ENCODE peak calls at places on chromosomes 1 and 21, in seven cellular contexts. V is GM12878, B is K562, P is Panc1, R is HCT116, S is SK-N-SH, G is HepG2. D is an unnamed sample.

GRCh38 chr1:61343623-61344257 is 261.4 kb downstream of the NFIA start:
- DNase-seq in V (no peak), B (no peak), P (no peak), R (no peak), S (no peak), G (no peak), D (no peak)

GRCh38 chr1:185681034-185681633 is 53.1 kb upstream of the HMCN1 start:
- DNase-seq in V (peak; percentile 21), B (no peak), P (no peak), R (peak; percentile 45), S (peak; percentile 17), G (peak; percentile 50), D (no peak)

GRCh38 chr1:5765997-5766913 is 226.0 kb downstream of the NPHP4 start:
- DNase-seq in V (no peak), B (no peak), P (no peak), R (no peak), S (no peak), G (no peak), D (no peak)

GRCh38 chr1:82466894-82467293 is 666.2 kb downstream of the ADGRL2 start:
- DNase-seq in V (no peak), B (no peak), P (no peak), R (no peak), S (no peak), G (no peak), D (no peak)

GRCh38 chr1:154463512-154463990 is 38.5 kb upstream of the TDRD10 start:
- DNase-seq in V (peak; percentile 46), B (no peak), P (no peak), R (no peak), S (no peak), G (no peak), D (no peak)

GRCh38 chr1:32958827-32959226 is 5.8 kb downstream of the RNF19B start:
- DNase-seq in V (no peak), B (no peak), P (no peak), R (no peak), S (no peak), G (no peak), D (no peak)

GRCh38 chr21:14690886-14691285 is 144.8 kb upstream of the SAMSN1 start:
- DNase-seq in V (no peak), B (no peak), P (no peak), R (no peak), S (no peak), G (no peak), D (no peak)

GRCh38 chr1:112141923-112142322 is 152.5 kb upstream of the KCND3 start:
- DNase-seq in V (no peak), B (no peak), P (no peak), R (no peak), S (no peak), G (no peak), D (no peak)

GRCh38 chr1:1946540-1946939 is 27.5 kb upstream of the TMEM52 start:
- DNase-seq in V (no peak), B (no peak), P (no peak), R (no peak), S (no peak), G (no peak), D (no peak)

GRCh38 chr1:78691995-78692747 is 42.5 kb downstream of the IFI44 start:
- DNase-seq in V (no peak), B (no peak), P (peak; percentile 64), R (no peak), S (no peak), G (no peak), D (no peak)

GRCh38 chr1:47658161-47658920 is 220.5 kb downstream of the FOXD2 start:
- DNase-seq in V (no peak), B (no peak), P (no peak), R (no peak), S (no peak), G (no peak), D (no peak)

GRCh38 chr1:230365723-230366307 is 60.3 kb downstream of the PGBD5 start:
- DNase-seq in V (no peak), B (no peak), P (no peak), R (no peak), S (no peak), G (peak; percentile 4), D (no peak)

GRCh38 chr21:8989261-8989882 is 1532.0 kb upstream of the TPTE start:
- DNase-seq in V (no peak), B (peak; percentile 32), P (peak; percentile 69), R (no peak), S (no peak), G (peak; percentile 95), D (no peak)

GRCh38 chr1:174815036-174815435 is 184.7 kb upstream of the CACYBP start:
- DNase-seq in V (peak; percentile 21), B (no peak), P (peak; percentile 64), R (peak; percentile 89), S (no peak), G (peak; percentile 35), D (no peak)

DNA sequence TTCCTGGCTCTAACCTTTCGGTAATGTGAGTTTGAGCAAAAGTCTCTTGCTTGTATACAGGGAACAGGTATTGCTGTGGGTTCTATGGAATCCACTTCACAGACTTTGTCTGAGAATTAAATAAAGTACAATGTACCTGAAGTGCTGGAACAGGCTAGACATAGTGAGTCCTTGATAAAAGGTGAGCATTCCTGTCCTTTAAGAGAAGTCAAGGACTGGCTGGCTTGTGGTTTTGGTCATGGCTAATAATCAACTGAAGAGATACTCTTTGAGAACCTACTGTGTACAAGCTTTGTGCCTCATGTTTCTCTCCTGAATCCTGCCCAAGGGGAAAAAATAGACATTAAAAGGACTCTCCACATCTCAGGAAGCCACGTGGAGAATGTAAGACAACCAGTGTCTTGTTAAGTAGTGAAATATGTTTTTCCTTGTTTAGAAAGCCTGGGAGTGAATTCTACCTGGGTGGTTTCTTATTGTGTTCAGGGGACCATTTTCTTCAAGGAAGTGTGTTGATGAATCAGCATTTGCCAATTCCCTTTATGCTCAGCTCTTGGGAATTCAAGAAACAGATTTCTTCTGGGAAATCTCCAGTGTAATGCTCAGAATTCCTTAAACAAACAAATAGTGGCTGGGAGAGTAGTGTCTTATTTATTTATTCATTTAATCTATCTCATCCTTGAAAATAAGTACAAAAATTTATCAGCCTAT is 55.2 kb upstream of the PLD5 start:
- DNase-seq in V (no peak), B (no peak), P (no peak), R (no peak), S (no peak), G (no peak), D (no peak)
- TF ChIP-seq SIN3A in V (no peak), B (no peak), P (no peak), R (no peak), S (no peak), G (no peak), D (no peak)

GRCh38 chr1:54584575-54584974 is 36.5 kb downstream of the ACOT11 start:
- DNase-seq in V (no peak), B (no peak), P (no peak), R (no peak), S (no peak), G (no peak), D (no peak)

GRCh38 chr1:54583868-54584267 is 35.8 kb downstream of the ACOT11 start:
- DNase-seq in V (no peak), B (no peak), P (no peak), R (no peak), S (no peak), G (no peak), D (no peak)

GRCh38 chr1:54582566-54583306 is 34.7 kb downstream of the ACOT11 start:
- DNase-seq in V (no peak), B (no peak), P (no peak), R (no peak), S (peak; percentile 66), G (no peak), D (no peak)

GRCh38 chr1:54583307-54583686 is 35.3 kb downstream of the ACOT11 start:
- DNase-seq in V (no peak), B (no peak), P (no peak), R (no peak), S (no peak), G (no peak), D (no peak)

GRCh38 chr1:54585181-54586066 is 37.4 kb downstream of the ACOT11 start:
- DNase-seq in V (no peak), B (no peak), P (no peak), R (no peak), S (no peak), G (no peak), D (no peak)
- TF ChIP-seq SIN3A in V (no peak), B (no peak), P (no peak), R (no peak), S (no peak), G (no peak), D (no peak)

GRCh38 chr21:33241846-33242245 is 12.1 kb downstream of the IFNAR2 start:
- DNase-seq in V (no peak), B (no peak), P (no peak), R (no peak), S (no peak), G (no peak), D (no peak)
- TF ChIP-seq SIN3A in V (no peak), B (no peak), P (no peak), R (no peak), S (no peak), G (no peak), D (no peak)

GRCh38 chr1:7116001-7116400 is 330.7 kb downstream of the CAMTA1 start:
- DNase-seq in V (no peak), B (no peak), P (no peak), R (no peak), S (no peak), G (no peak), D (no peak)

GRCh38 chr1:7120863-7121621 is 335.8 kb downstream of the CAMTA1 start:
- DNase-seq in V (no peak), B (peak; percentile 25), P (no peak), R (no peak), S (no peak), G (no peak), D (no peak)

GRCh38 chr1:7117265-7117598 is 332.0 kb downstream of the CAMTA1 start:
- DNase-seq in V (no peak), B (no peak), P (no peak), R (no peak), S (no peak), G (no peak), D (no peak)

GRCh38 chr1:7117599-7118281 is 332.5 kb downstream of the CAMTA1 start:
- DNase-seq in V (no peak), B (no peak), P (no peak), R (peak; percentile 85), S (no peak), G (no peak), D (peak; percentile 5)

DNA sequence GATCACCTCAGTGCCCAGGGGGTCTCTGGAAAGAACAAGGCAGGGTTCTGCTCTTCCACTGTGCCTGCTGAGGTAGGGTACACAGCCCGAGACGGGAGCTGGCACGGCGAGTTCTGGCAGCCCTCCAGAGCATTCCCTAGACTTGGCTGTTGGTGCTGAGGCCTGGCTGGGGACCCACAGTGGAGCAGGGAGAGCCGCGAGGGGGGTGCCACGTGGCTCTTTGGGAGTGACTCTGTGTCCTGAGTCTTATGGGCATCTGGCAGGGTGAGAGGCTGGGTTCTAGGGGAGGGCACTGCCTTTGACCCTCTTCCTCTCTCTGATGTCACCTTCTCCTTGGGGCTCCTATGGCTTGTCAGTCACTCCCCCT is 336.4 kb downstream of the CAMTA1 start:
- DNase-seq in V (no peak), B (no peak), P (no peak), R (no peak), S (no peak), G (no peak), D (no peak)
- TF ChIP-seq SIN3A in V (no peak), B (no peak), P (no peak), R (no peak), S (no peak), G (no peak), D (no peak)